ENCODE peak calls at places on chromosomes 5 and 9, in eight cellular contexts. S, E, B, O, U, N, W and P are unnamed samples.

GRCh38 chr5:159095218-159095617 is 4.5 kb downstream of the EBF1 start:
- DNase-seq in S (no peak), E (no peak), B (no peak), O (no peak), U (peak; percentile 49), N (no peak), W (no peak), P (no peak)

GRCh38 chr5:73189816-73190451 is 16.9 kb downstream of the TMEM174 start:
- DNase-seq in S (no peak), E (no peak), B (no peak), O (no peak), U (no peak), N (peak; percentile 14), W (peak; percentile 21), P (no peak)

GRCh38 chr9:91162784-91163440 is 198.8 kb downstream of the AUH start:
- DNase-seq in S (peak; percentile 25), E (peak; percentile 73), B (peak; percentile 80), O (peak; percentile 48), U (no peak), N (peak; percentile 56), W (no peak), P (peak; percentile 50)

GRCh38 chr5:71767661-71768060 is 48.6 kb downstream of the CARTPT start:
- DNase-seq in S (no peak), E (no peak), B (no peak), O (no peak), U (no peak), N (no peak), W (no peak), P (no peak)

GRCh38 chr9:121510766-121511555 is 11.3 kb upstream of the GGTA1 start:
- DNase-seq in S (no peak), E (no peak), B (no peak), O (no peak), U (no peak), N (no peak), W (no peak), P (no peak)

GRCh38 chr5:36875051-36875788 is 1.3 kb upstream of the NIPBL start:
- DNase-seq in S (peak; percentile 47), E (no peak), B (peak; percentile 65), O (peak; percentile 51), U (peak; percentile 57), N (peak; percentile 62), W (peak; percentile 32), P (peak; percentile 36)

GRCh38 chr5:150710165-150710564 is 9.3 kb upstream of the RBM22 start:
- DNase-seq in S (no peak), E (no peak), B (no peak), O (peak; percentile 24), U (no peak), N (no peak), W (no peak), P (no peak)

GRCh38 chr9:111566234-111566633 is 33.2 kb downstream of the PTGR1 start:
- DNase-seq in S (no peak), E (no peak), B (no peak), O (no peak), U (no peak), N (no peak), W (peak; percentile 2), P (no peak)

GRCh38 chr9:124617477-124618141 is 110.4 kb upstream of the NR5A1 start:
- DNase-seq in S (peak; percentile 43), E (peak; percentile 69), B (peak; percentile 78), O (peak; percentile 67), U (peak; percentile 82), N (peak; percentile 81), W (peak; percentile 64), P (peak; percentile 81)

GRCh38 chr9:128552744-128553221 is 396 bp downstream of the SPTAN1 start:
- DNase-seq in S (no peak), E (no peak), B (peak; percentile 57), O (peak; percentile 40), U (peak; percentile 85), N (peak; percentile 45), W (peak; percentile 68), P (peak; percentile 49)

GRCh38 chr5:143031781-143032724 is 261.9 kb downstream of the ARHGAP26 start:
- DNase-seq in S (no peak), E (no peak), B (no peak), O (no peak), U (no peak), N (no peak), W (no peak), P (no peak)

GRCh38 chr5:124660229-124661093 is 86.0 kb downstream of the ZNF608 start:
- DNase-seq in S (no peak), E (no peak), B (no peak), O (peak; percentile 66), U (no peak), N (peak; percentile 97), W (no peak), P (no peak)

GRCh38 chr5:113062869-113063508 is 86.4 kb downstream of the DCP2 start:
- DNase-seq in S (no peak), E (no peak), B (no peak), O (no peak), U (no peak), N (no peak), W (no peak), P (no peak)

GRCh38 chr9:77011973-77012817 is 7.3 kb upstream of the FOXB2 start:
- DNase-seq in S (peak; percentile 44), E (peak; percentile 28), B (peak; percentile 78), O (peak; percentile 18), U (peak; percentile 67), N (peak; percentile 58), W (no peak), P (peak; percentile 53)

GRCh38 chr5:55316842-55317241 is 9.1 kb downstream of the MTREX start:
- DNase-seq in S (no peak), E (no peak), B (no peak), O (no peak), U (no peak), N (no peak), W (no peak), P (no peak)

GRCh38 chr9:107290619-107291018 is 7.5 kb downstream of the RAD23B start:
- DNase-seq in S (no peak), E (no peak), B (no peak), O (no peak), U (no peak), N (no peak), W (no peak), P (no peak)

GRCh38 chr5:139075066-139076050 is 122.8 kb downstream of the SIL1 start:
- DNase-seq in S (no peak), E (no peak), B (no peak), O (no peak), U (no peak), N (no peak), W (no peak), P (no peak)

GRCh38 chr9:99445920-99446319 is 223.8 kb downstream of the SEC61B start:
- DNase-seq in S (no peak), E (no peak), B (no peak), O (no peak), U (no peak), N (no peak), W (no peak), P (no peak)

GRCh38 chr5:43336159-43336558 is 22.9 kb upstream of the HMGCS1 start:
- DNase-seq in S (no peak), E (no peak), B (no peak), O (peak; percentile 85), U (no peak), N (peak; percentile 70), W (no peak), P (no peak)

GRCh38 chr5:123717139-123717538 is 205.2 kb downstream of the CSNK1G3 start:
- DNase-seq in S (no peak), E (no peak), B (no peak), O (peak; percentile 60), U (no peak), N (peak; percentile 75), W (no peak), P (no peak)

GRCh38 chr5:43037929-43038510 is 2.1 kb downstream of the ANXA2R start:
- DNase-seq in S (peak; percentile 74), E (peak; percentile 88), B (no peak), O (no peak), U (no peak), N (peak; percentile 73), W (no peak), P (no peak)